ENCODE peak calls at places on chromosomes 7 and 10, in six cellular contexts. S is RWPE1, K is tibial artery, J is neural progenitor cell, W is psoas muscle, T is testis. D is an unnamed sample.

GRCh38 chr10:47152861-47153349 is 147.1 kb upstream of the GDF10 start:
- DNase-seq in S (peak), K (no peak), J (no peak), W (no peak), T (no peak), D (no peak)

GRCh38 chr10:120492366-120492765 is 35.3 kb downstream of the PLPP4 start:
- DNase-seq in S (no peak), K (no peak), J (no peak), W (no peak), T (no peak), D (no peak)

GRCh38 chr10:29576681-29577080 is 58.1 kb downstream of the SVIL start:
- DNase-seq in S (no peak), K (no peak), J (no peak), W (no peak), T (no peak), D (no peak)

GRCh38 chr7:94276046-94276445 is 118.6 kb upstream of the COL1A2 start:
- DNase-seq in S (no peak), K (no peak), J (no peak), W (no peak), T (no peak), D (no peak)

GRCh38 chr7:28605427-28605826 is 193.1 kb downstream of the CREB5 start:
- DNase-seq in S (no peak), K (no peak), J (no peak), W (no peak), T (no peak), D (no peak)

GRCh38 chr10:98074315-98074911 is 44.0 kb upstream of the CRTAC1 start:
- DNase-seq in S (peak), K (no peak), J (peak), W (no peak), T (no peak), D (no peak)

GRCh38 chr7:11427686-11428273 is 404.2 kb downstream of the THSD7A start:
- DNase-seq in S (peak), K (no peak), J (peak), W (no peak), T (no peak), D (no peak)

GRCh38 chr7:148058092-148058491 is 532.5 kb upstream of the C7orf33 start:
- DNase-seq in S (no peak), K (no peak), J (no peak), W (no peak), T (no peak), D (no peak)

GRCh38 chr10:35606423-35606822 is 1.3 kb downstream of the GJD4 start:
- DNase-seq in S (no peak), K (no peak), J (no peak), W (no peak), T (no peak), D (no peak)

GRCh38 chr7:89728550-89728949 is 425.7 kb upstream of the STEAP1 start:
- DNase-seq in S (no peak), K (no peak), J (no peak), W (no peak), T (no peak), D (no peak)

GRCh38 chr7:2157473-2158279 is 75.1 kb downstream of the MAD1L1 start:
- DNase-seq in S (no peak), K (peak), J (peak), W (peak), T (peak), D (no peak)

GRCh38 chr7:139060838-139061237 is 25.0 kb upstream of the ZC3HAV1L start:
- DNase-seq in S (no peak), K (no peak), J (no peak), W (no peak), T (no peak), D (no peak)

GRCh38 chr10:126880926-126881325 is 24.3 kb upstream of the DOCK1 start:
- DNase-seq in S (no peak), K (no peak), J (no peak), W (no peak), T (no peak), D (no peak)

GRCh38 chr10:11901036-11901301 is 77.8 kb downstream of the PROSER2 start:
- DNase-seq in S (no peak), K (no peak), J (no peak), W (no peak), T (no peak), D (no peak)

GRCh38 chr10:100886099-100886498 is 26.7 kb upstream of the SLF2 start:
- DNase-seq in S (peak), K (no peak), J (no peak), W (no peak), T (no peak), D (no peak)

GRCh38 chr10:7410306-7410799 is 481 bp downstream of the SFMBT2 start:
- DNase-seq in S (peak), K (no peak), J (peak), W (peak), T (peak), D (no peak)

GRCh38 chr10:17344206-17344605 is 110.2 kb downstream of the ST8SIA6 start:
- DNase-seq in S (no peak), K (no peak), J (no peak), W (no peak), T (no peak), D (no peak)

GRCh38 chr10:99375444-99375843 is 46.3 kb downstream of the CNNM1 start:
- DNase-seq in S (no peak), K (no peak), J (no peak), W (no peak), T (no peak), D (no peak)

GRCh38 chr7:101094376-101094775 is 9.1 kb downstream of the TRIM56 start:
- DNase-seq in S (no peak), K (no peak), J (no peak), W (no peak), T (no peak), D (no peak)

GRCh38 chr10:97327348-97328294 is 6.9 kb downstream of the FRAT2 start:
- DNase-seq in S (no peak), K (no peak), J (no peak), W (no peak), T (no peak), D (no peak)

GRCh38 chr7:142807855-142808460 is 37.2 kb downstream of the PRSS2 start:
- DNase-seq in S (no peak), K (no peak), J (no peak), W (no peak), T (no peak), D (no peak)

GRCh38 chr10:7372504-7372903 is 38.3 kb downstream of the SFMBT2 start:
- DNase-seq in S (no peak), K (no peak), J (no peak), W (no peak), T (no peak), D (no peak)

GRCh38 chr7:139106959-139107358 is 2.6 kb downstream of the ZC3HAV1 start:
- DNase-seq in S (no peak), K (no peak), J (no peak), W (no peak), T (no peak), D (no peak)

GRCh38 chr10:19929466-19930140 is 113.4 kb downstream of the PLXDC2 start:
- DNase-seq in S (peak), K (no peak), J (no peak), W (no peak), T (no peak), D (no peak)

GRCh38 chr10:6234371-6234770 is 31.6 kb downstream of the PFKFB3 start:
- DNase-seq in S (no peak), K (no peak), J (no peak), W (no peak), T (no peak), D (no peak)

GRCh38 chr10:100668001-100668400 is 77.4 kb upstream of the PAX2 start:
- DNase-seq in S (no peak), K (no peak), J (no peak), W (no peak), T (no peak), D (no peak)

GRCh38 chr10:132363921-132364593 is 32.1 kb downstream of the LRRC27 start:
- DNase-seq in S (no peak), K (no peak), J (peak), W (no peak), T (no peak), D (no peak)

DNA sequence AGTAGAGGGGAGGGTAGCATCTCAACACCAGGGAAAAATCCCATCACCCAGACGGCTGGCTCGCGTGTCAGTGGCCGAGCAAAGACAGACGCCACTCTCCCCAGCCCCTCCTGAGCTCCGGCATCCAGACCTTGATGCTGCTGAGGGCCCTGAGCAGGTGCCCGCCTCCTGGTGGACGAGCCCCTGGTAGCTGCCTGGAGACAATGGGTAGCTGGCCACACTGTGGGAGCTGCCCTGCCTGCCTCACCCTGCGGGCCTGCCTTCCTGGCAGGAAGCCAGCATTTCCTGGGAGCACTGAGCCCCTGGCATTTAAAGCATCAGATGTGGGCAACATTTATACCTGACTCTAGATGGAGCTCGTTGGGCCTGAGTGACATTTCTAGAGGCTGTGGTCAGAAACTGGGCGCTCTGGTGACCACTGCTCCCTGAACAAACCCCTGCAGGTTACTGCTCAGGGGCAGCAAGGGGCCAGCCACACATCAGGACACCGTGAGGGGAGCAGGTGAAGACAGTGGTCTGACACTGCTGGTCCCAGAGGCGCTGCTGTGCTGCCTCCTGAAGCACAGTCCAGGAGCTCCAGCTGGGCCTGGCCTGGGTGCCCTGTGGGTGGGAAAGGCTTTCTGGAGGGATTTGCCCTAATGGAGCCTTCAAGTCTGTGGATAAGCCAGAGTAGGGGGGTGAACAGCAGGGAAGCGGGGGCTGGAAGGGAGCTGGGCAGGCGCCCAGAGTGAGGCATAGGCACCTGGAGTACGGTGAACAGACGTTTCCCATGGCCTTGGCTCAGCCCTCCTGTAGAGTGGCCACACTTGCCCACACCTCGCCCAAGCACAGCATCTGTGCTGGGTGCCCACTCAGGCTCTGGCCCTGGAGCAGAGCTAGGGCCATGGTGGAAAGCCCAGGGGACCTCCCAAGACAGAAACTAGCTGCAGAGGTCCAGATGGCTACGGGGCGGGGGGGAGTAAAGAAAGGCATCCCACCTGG is 138.7 kb downstream of the MAPK8 start:
- DNase-seq in S (no peak), K (no peak), J (peak), W (no peak), T (no peak), D (no peak)
- TF ChIP-seq CTCF in S (no peak), K (no peak), J (peak), W (no peak), T (no peak), D (no peak)

DNA sequence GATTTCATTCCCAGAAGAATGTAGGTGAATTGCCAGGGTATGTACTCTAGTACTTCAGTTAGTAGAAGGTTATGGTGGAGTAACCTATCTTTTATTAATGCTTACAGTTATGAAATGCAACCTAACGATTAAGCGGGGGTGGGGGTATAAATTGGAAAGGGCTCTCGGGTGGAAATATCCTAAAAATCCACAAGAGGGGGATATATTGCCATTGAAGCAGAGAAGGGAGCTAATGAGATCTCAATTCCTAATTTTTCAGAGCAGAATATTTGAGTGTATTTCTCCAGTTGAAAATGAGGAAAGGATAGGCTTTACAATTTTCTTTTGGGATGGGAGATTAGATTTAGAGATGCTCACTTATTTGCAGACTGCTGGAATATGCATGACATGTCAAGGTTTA is 90.8 kb downstream of the DNAJB9 start:
- DNase-seq in S (no peak), K (no peak), J (peak), W (no peak), T (no peak), D (no peak)
- TF ChIP-seq CTCF in S (no peak), K (no peak), J (peak), W (no peak), T (peak), D (no peak)

GRCh38 chr10:124092270-124093075 is 925 bp downstream of the CHST15 start:
- DNase-seq in S (peak), K (peak), J (peak), W (peak), T (peak), D (no peak)
- TF ChIP-seq CTCF in S (peak), K (peak), J (peak), W (peak), T (no peak), D (no peak)

DNA sequence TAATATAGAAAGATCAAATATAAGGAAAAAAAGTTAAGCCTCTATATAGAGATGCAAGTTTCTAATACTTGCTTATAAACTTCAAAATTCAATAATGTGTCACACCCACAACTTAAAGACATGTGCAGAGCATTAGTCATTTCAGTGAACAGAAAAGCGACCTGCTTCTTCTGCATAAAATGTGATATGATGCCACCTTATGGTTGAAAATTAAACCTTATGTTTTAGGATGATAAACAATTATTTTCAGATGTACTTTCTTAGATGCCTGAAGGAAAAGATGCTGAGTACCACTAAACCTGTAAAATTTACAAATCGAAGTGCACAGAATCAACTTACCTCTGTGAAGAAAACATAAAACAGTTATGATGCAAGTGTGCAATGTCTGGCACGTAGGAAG is 96.0 kb downstream of the MTERF1 start:
- DNase-seq in S (peak), K (no peak), J (no peak), W (no peak), T (no peak), D (no peak)
- TF ChIP-seq CTCF in S (peak), K (peak), J (peak), W (peak), T (no peak), D (no peak)

DNA sequence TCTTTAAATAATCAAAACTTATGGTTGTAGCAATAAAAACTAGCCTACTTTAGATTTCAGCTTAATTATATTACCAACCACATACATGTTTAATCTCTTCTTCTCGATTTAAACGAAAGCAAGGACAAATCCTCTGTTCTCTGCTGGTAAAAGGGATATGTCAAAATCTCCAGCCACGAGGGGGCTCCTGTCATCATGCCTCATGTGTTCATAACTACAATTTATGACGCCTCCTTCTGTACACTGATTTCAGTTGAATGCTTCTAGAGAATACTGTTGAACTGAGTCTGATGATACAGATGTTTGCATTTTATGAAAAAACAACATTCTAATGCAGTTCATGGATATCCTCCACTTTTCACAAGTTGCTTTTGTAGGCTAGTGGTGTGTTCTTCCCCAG is 220.0 kb upstream of the DPP6 start:
- DNase-seq in S (no peak), K (no peak), J (no peak), W (no peak), T (peak), D (no peak)
- TF ChIP-seq CTCF in S (no peak), K (no peak), J (no peak), W (no peak), T (no peak), D (no peak)

GRCh38 chr10:103246328-103246727 is 641 bp downstream of the RPEL1 start:
- DNase-seq in S (no peak), K (no peak), J (no peak), W (no peak), T (no peak), D (no peak)
- TF ChIP-seq CTCF in S (no peak), K (no peak), J (peak), W (no peak), T (no peak), D (no peak)

DNA sequence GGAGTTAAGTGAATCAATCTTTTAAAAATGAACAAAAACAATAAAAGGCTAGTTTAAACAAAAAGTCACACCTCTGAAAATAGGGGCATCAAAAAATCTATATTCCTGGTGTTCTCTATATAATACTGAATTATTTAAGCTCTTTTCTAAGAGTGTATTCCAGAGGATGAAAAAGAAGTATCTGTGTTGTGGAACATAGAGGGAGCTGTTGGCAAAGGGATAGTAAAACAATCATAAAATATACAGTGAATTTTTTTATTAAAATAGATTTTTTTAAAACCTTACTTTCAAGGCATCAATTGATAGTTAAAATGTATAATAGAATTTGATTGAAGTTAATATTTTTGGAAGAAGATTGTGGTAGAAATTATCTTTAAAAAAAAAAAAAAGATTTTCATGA is 1409.1 kb upstream of the CELF2 start:
- DNase-seq in S (no peak), K (no peak), J (no peak), W (no peak), T (no peak), D (no peak)
- TF ChIP-seq CTCF in S (peak), K (peak), J (peak), W (no peak), T (no peak), D (no peak)

GRCh38 chr10:112565434-112566053 is 118.5 kb downstream of the VTI1A start:
- DNase-seq in S (peak), K (peak), J (peak), W (no peak), T (peak), D (no peak)
- TF ChIP-seq CTCF in S (peak), K (peak), J (peak), W (peak), T (peak), D (no peak)

D was measured in omental fat pad.